ENCODE peak calls at places on chromosomes 16 and 17, in four cellular contexts. One of them, this sample, is unnamed.

GRCh38 chr16:86095906-86096485 is 197.0 kb downstream of the IRF8 start:
- DNase-seq in stimulated activated naive CD4-positive, alpha-beta T cell: no peak
- DNase-seq in mucosa of gallbladder: no peak
- DNase-seq in aorta: peak
- DNase-seq in this sample: no peak

GRCh38 chr16:81442909-81443687 is 1.5 kb upstream of the CMIP start:
- DNase-seq in stimulated activated naive CD4-positive, alpha-beta T cell: no peak
- DNase-seq in mucosa of gallbladder: no peak
- DNase-seq in aorta: no peak
- DNase-seq in this sample: no peak

GRCh38 chr17:1455291-1455747 is 713 bp downstream of the CRK start:
- DNase-seq in stimulated activated naive CD4-positive, alpha-beta T cell: peak
- DNase-seq in mucosa of gallbladder: peak
- DNase-seq in aorta: peak
- DNase-seq in this sample: peak

GRCh38 chr16:1019234-1019933 is 37.8 kb downstream of the SOX8 start:
- DNase-seq in stimulated activated naive CD4-positive, alpha-beta T cell: no peak
- DNase-seq in mucosa of gallbladder: peak
- DNase-seq in aorta: peak
- DNase-seq in this sample: no peak

GRCh38 chr17:4304417-4305027 is 40.7 kb upstream of the ANKFY1 start:
- DNase-seq in stimulated activated naive CD4-positive, alpha-beta T cell: peak
- DNase-seq in mucosa of gallbladder: peak
- DNase-seq in aorta: no peak
- DNase-seq in this sample: peak

GRCh38 chr17:75352079-75352569 is 53.4 kb downstream of the GRB2 start:
- DNase-seq in stimulated activated naive CD4-positive, alpha-beta T cell: no peak
- DNase-seq in mucosa of gallbladder: peak
- DNase-seq in aorta: no peak
- DNase-seq in this sample: no peak

GRCh38 chr17:10177921-10178788 is 20.3 kb downstream of the GAS7 start:
- DNase-seq in stimulated activated naive CD4-positive, alpha-beta T cell: no peak
- DNase-seq in mucosa of gallbladder: no peak
- DNase-seq in aorta: no peak
- DNase-seq in this sample: no peak

GRCh38 chr16:79001156-79001997 is 599.2 kb downstream of the MAF start:
- DNase-seq in stimulated activated naive CD4-positive, alpha-beta T cell: no peak
- DNase-seq in mucosa of gallbladder: no peak
- DNase-seq in aorta: no peak
- DNase-seq in this sample: no peak

GRCh38 chr17:80782536-80783427 is 208.9 kb upstream of the CHMP6 start:
- DNase-seq in stimulated activated naive CD4-positive, alpha-beta T cell: peak
- DNase-seq in mucosa of gallbladder: no peak
- DNase-seq in aorta: no peak
- DNase-seq in this sample: no peak

GRCh38 chr17:17503566-17504130 is 7.5 kb upstream of the RASD1 start:
- DNase-seq in stimulated activated naive CD4-positive, alpha-beta T cell: no peak
- DNase-seq in mucosa of gallbladder: no peak
- DNase-seq in aorta: peak
- DNase-seq in this sample: no peak

GRCh38 chr17:64778367-64779290 is 116.5 kb upstream of the SMURF2 start:
- DNase-seq in stimulated activated naive CD4-positive, alpha-beta T cell: peak
- DNase-seq in mucosa of gallbladder: no peak
- DNase-seq in aorta: peak
- DNase-seq in this sample: no peak

GRCh38 chr17:58391302-58391984 is 25.9 kb downstream of the RNF43 start:
- DNase-seq in stimulated activated naive CD4-positive, alpha-beta T cell: no peak
- DNase-seq in mucosa of gallbladder: peak
- DNase-seq in aorta: no peak
- DNase-seq in this sample: no peak

GRCh38 chr16:23020084-23020483 is 129.2 kb downstream of the USP31 start:
- DNase-seq in stimulated activated naive CD4-positive, alpha-beta T cell: no peak
- DNase-seq in mucosa of gallbladder: no peak
- DNase-seq in aorta: no peak
- DNase-seq in this sample: no peak

GRCh38 chr16:80144191-80144590 is 396.6 kb upstream of the DYNLRB2 start:
- DNase-seq in stimulated activated naive CD4-positive, alpha-beta T cell: no peak
- DNase-seq in mucosa of gallbladder: no peak
- DNase-seq in aorta: no peak
- DNase-seq in this sample: no peak

GRCh38 chr17:73430848-73431247 is 119.0 kb upstream of the CDC42EP4 start:
- DNase-seq in stimulated activated naive CD4-positive, alpha-beta T cell: no peak
- DNase-seq in mucosa of gallbladder: peak
- DNase-seq in aorta: peak
- DNase-seq in this sample: no peak

GRCh38 chr17:40345161-40346034 is 19.1 kb downstream of the GJD3 start:
- DNase-seq in stimulated activated naive CD4-positive, alpha-beta T cell: peak
- DNase-seq in mucosa of gallbladder: peak
- DNase-seq in aorta: peak
- DNase-seq in this sample: peak

GRCh38 chr17:16384557-16384956 is 3.7 kb downstream of the UBB start:
- DNase-seq in stimulated activated naive CD4-positive, alpha-beta T cell: no peak
- DNase-seq in mucosa of gallbladder: no peak
- DNase-seq in aorta: no peak
- DNase-seq in this sample: no peak

GRCh38 chr16:70257391-70257790 is 5.7 kb upstream of the EXOSC6 start:
- DNase-seq in stimulated activated naive CD4-positive, alpha-beta T cell: no peak
- DNase-seq in mucosa of gallbladder: no peak
- DNase-seq in aorta: no peak
- DNase-seq in this sample: no peak

GRCh38 chr17:29495011-29495410 is 71.8 kb downstream of the ABHD15 start:
- DNase-seq in stimulated activated naive CD4-positive, alpha-beta T cell: no peak
- DNase-seq in mucosa of gallbladder: no peak
- DNase-seq in aorta: no peak
- DNase-seq in this sample: no peak

GRCh38 chr16:87163637-87164036 is 153.6 kb downstream of the C16orf95 start:
- DNase-seq in stimulated activated naive CD4-positive, alpha-beta T cell: no peak
- DNase-seq in mucosa of gallbladder: no peak
- DNase-seq in aorta: no peak
- DNase-seq in this sample: no peak

GRCh38 chr17:45584092-45585036 is 93.8 kb upstream of the PLEKHM1 start:
- DNase-seq in stimulated activated naive CD4-positive, alpha-beta T cell: no peak
- DNase-seq in mucosa of gallbladder: peak
- DNase-seq in aorta: peak
- DNase-seq in this sample: no peak

GRCh38 chr17:4573682-4574081 is 10.6 kb upstream of the SMTNL2 start:
- DNase-seq in stimulated activated naive CD4-positive, alpha-beta T cell: no peak
- DNase-seq in mucosa of gallbladder: no peak
- DNase-seq in aorta: no peak
- DNase-seq in this sample: no peak

GRCh38 chr16:86364653-86365380 is 145.5 kb upstream of the FOXF1 start:
- DNase-seq in stimulated activated naive CD4-positive, alpha-beta T cell: no peak
- DNase-seq in mucosa of gallbladder: no peak
- DNase-seq in aorta: no peak
- DNase-seq in this sample: no peak

GRCh38 chr16:29836623-29837022 is 16.4 kb downstream of the MVP start:
- DNase-seq in stimulated activated naive CD4-positive, alpha-beta T cell: no peak
- DNase-seq in mucosa of gallbladder: no peak
- DNase-seq in aorta: no peak
- DNase-seq in this sample: no peak

GRCh38 chr17:8436169-8436932 is 667 bp downstream of the NDEL1 start:
- DNase-seq in stimulated activated naive CD4-positive, alpha-beta T cell: peak
- DNase-seq in mucosa of gallbladder: peak
- DNase-seq in aorta: peak
- DNase-seq in this sample: peak

GRCh38 chr16:50742521-50743150 is 750 bp downstream of the CYLD start:
- DNase-seq in stimulated activated naive CD4-positive, alpha-beta T cell: peak
- DNase-seq in mucosa of gallbladder: peak
- DNase-seq in aorta: no peak
- DNase-seq in this sample: peak

GRCh38 chr16:2350500-2350899 is 10.0 kb upstream of the ABCA3 start:
- DNase-seq in stimulated activated naive CD4-positive, alpha-beta T cell: no peak
- DNase-seq in mucosa of gallbladder: no peak
- DNase-seq in aorta: no peak
- DNase-seq in this sample: no peak

GRCh38 chr17:45759761-45760160 is 24.4 kb upstream of the CRHR1 start:
- DNase-seq in stimulated activated naive CD4-positive, alpha-beta T cell: no peak
- DNase-seq in mucosa of gallbladder: no peak
- DNase-seq in aorta: peak
- DNase-seq in this sample: no peak

GRCh38 chr16:53036066-53036465 is 16.6 kb downstream of the CHD9NB start:
- DNase-seq in stimulated activated naive CD4-positive, alpha-beta T cell: no peak
- DNase-seq in mucosa of gallbladder: no peak
- DNase-seq in aorta: no peak
- DNase-seq in this sample: no peak

GRCh38 chr17:56289321-56289720 is 136.0 kb downstream of the ANKFN1 start:
- DNase-seq in stimulated activated naive CD4-positive, alpha-beta T cell: no peak
- DNase-seq in mucosa of gallbladder: no peak
- DNase-seq in aorta: no peak
- DNase-seq in this sample: no peak

GRCh38 chr16:46789075-46789474 is 40.9 kb upstream of the MYLK3 start:
- DNase-seq in stimulated activated naive CD4-positive, alpha-beta T cell: no peak
- DNase-seq in mucosa of gallbladder: no peak
- DNase-seq in aorta: no peak
- DNase-seq in this sample: no peak

GRCh38 chr17:17570798-17571716 is 20.5 kb downstream of the PEMT start:
- DNase-seq in stimulated activated naive CD4-positive, alpha-beta T cell: no peak
- DNase-seq in mucosa of gallbladder: no peak
- DNase-seq in aorta: no peak
- DNase-seq in this sample: no peak

GRCh38 chr17:80384078-80384960 is 30.6 kb upstream of the ENDOV start:
- DNase-seq in stimulated activated naive CD4-positive, alpha-beta T cell: no peak
- DNase-seq in mucosa of gallbladder: no peak
- DNase-seq in aorta: no peak
- DNase-seq in this sample: no peak

GRCh38 chr16:89170346-89171215 is 967 bp upstream of the CDH15 start:
- DNase-seq in stimulated activated naive CD4-positive, alpha-beta T cell: no peak
- DNase-seq in mucosa of gallbladder: no peak
- DNase-seq in aorta: no peak
- DNase-seq in this sample: no peak

GRCh38 chr16:54957403-54957802 is 26.7 kb downstream of the IRX5 start:
- DNase-seq in stimulated activated naive CD4-positive, alpha-beta T cell: no peak
- DNase-seq in mucosa of gallbladder: no peak
- DNase-seq in aorta: no peak
- DNase-seq in this sample: no peak

GRCh38 chr17:72164340-72164739 is 43.5 kb downstream of the SOX9 start:
- DNase-seq in stimulated activated naive CD4-positive, alpha-beta T cell: no peak
- DNase-seq in mucosa of gallbladder: no peak
- DNase-seq in aorta: no peak
- DNase-seq in this sample: no peak

GRCh38 chr17:354651-355556 is 2.3 kb upstream of the RPH3AL start:
- DNase-seq in stimulated activated naive CD4-positive, alpha-beta T cell: no peak
- DNase-seq in mucosa of gallbladder: no peak
- DNase-seq in aorta: no peak
- DNase-seq in this sample: no peak